ENCODE peak calls at places on chromosome 4, in four cellular contexts. One of them, this sample, is unnamed.

GRCh38 chr4:40916880-40917279 is 167.1 kb downstream of the NSUN7 start:
- DNase-seq in GM04504: no peak
- DNase-seq in NCI-H1092: no peak
- DNase-seq in activated CD4-positive, alpha-beta T cell treated with anti-CD3 and anti-CD28 coated beads, Interleukin-2, amount 10 ng/mL, durations not matched to agents 7 days and 5 days: peak
- DNase-seq in this sample: no peak

GRCh38 chr4:11912886-11913285 is 484.2 kb upstream of the HS3ST1 start:
- DNase-seq in GM04504: no peak
- DNase-seq in NCI-H1092: no peak
- DNase-seq in activated CD4-positive, alpha-beta T cell treated with anti-CD3 and anti-CD28 coated beads, Interleukin-2, amount 10 ng/mL, durations not matched to agents 7 days and 5 days: no peak
- DNase-seq in this sample: no peak

GRCh38 chr4:155954118-155954503 is 445 bp upstream of the CTSO start:
- DNase-seq in GM04504: no peak
- DNase-seq in NCI-H1092: no peak
- DNase-seq in activated CD4-positive, alpha-beta T cell treated with anti-CD3 and anti-CD28 coated beads, Interleukin-2, amount 10 ng/mL, durations not matched to agents 7 days and 5 days: no peak
- DNase-seq in this sample: no peak

GRCh38 chr4:124104101-124104500 is 608.4 kb downstream of the ANKRD50 start:
- DNase-seq in GM04504: no peak
- DNase-seq in NCI-H1092: no peak
- DNase-seq in activated CD4-positive, alpha-beta T cell treated with anti-CD3 and anti-CD28 coated beads, Interleukin-2, amount 10 ng/mL, durations not matched to agents 7 days and 5 days: no peak
- DNase-seq in this sample: no peak

GRCh38 chr4:173262363-173262762 is 71.8 kb downstream of the HMGB2 start:
- DNase-seq in GM04504: no peak
- DNase-seq in NCI-H1092: no peak
- DNase-seq in activated CD4-positive, alpha-beta T cell treated with anti-CD3 and anti-CD28 coated beads, Interleukin-2, amount 10 ng/mL, durations not matched to agents 7 days and 5 days: no peak
- DNase-seq in this sample: no peak

GRCh38 chr4:53601251-53601764 is 10.0 kb upstream of the LNX1 start:
- DNase-seq in GM04504: no peak
- DNase-seq in NCI-H1092: peak
- DNase-seq in activated CD4-positive, alpha-beta T cell treated with anti-CD3 and anti-CD28 coated beads, Interleukin-2, amount 10 ng/mL, durations not matched to agents 7 days and 5 days: no peak
- DNase-seq in this sample: no peak

GRCh38 chr4:163448541-163449203 is 24.9 kb downstream of the TKTL2 start:
- DNase-seq in GM04504: no peak
- DNase-seq in NCI-H1092: no peak
- DNase-seq in activated CD4-positive, alpha-beta T cell treated with anti-CD3 and anti-CD28 coated beads, Interleukin-2, amount 10 ng/mL, durations not matched to agents 7 days and 5 days: no peak
- DNase-seq in this sample: no peak

GRCh38 chr4:150418757-150419410 is 163.1 kb upstream of the MAB21L2 start:
- DNase-seq in GM04504: no peak
- DNase-seq in NCI-H1092: no peak
- DNase-seq in activated CD4-positive, alpha-beta T cell treated with anti-CD3 and anti-CD28 coated beads, Interleukin-2, amount 10 ng/mL, durations not matched to agents 7 days and 5 days: no peak
- DNase-seq in this sample: no peak

GRCh38 chr4:73599182-73599581 is 21.1 kb downstream of the RASSF6 start:
- DNase-seq in GM04504: no peak
- DNase-seq in NCI-H1092: no peak
- DNase-seq in activated CD4-positive, alpha-beta T cell treated with anti-CD3 and anti-CD28 coated beads, Interleukin-2, amount 10 ng/mL, durations not matched to agents 7 days and 5 days: no peak
- DNase-seq in this sample: no peak

GRCh38 chr4:119656342-119656741 is 27.7 kb upstream of the PDE5A start:
- DNase-seq in GM04504: no peak
- DNase-seq in NCI-H1092: no peak
- DNase-seq in activated CD4-positive, alpha-beta T cell treated with anti-CD3 and anti-CD28 coated beads, Interleukin-2, amount 10 ng/mL, durations not matched to agents 7 days and 5 days: no peak
- DNase-seq in this sample: no peak

GRCh38 chr4:182576609-182577289 is 333.5 kb downstream of the TENM3 start:
- DNase-seq in GM04504: no peak
- DNase-seq in NCI-H1092: no peak
- DNase-seq in activated CD4-positive, alpha-beta T cell treated with anti-CD3 and anti-CD28 coated beads, Interleukin-2, amount 10 ng/mL, durations not matched to agents 7 days and 5 days: no peak
- DNase-seq in this sample: no peak

GRCh38 chr4:73131281-73131680 is 61.8 kb upstream of the COX18 start:
- DNase-seq in GM04504: no peak
- DNase-seq in NCI-H1092: no peak
- DNase-seq in activated CD4-positive, alpha-beta T cell treated with anti-CD3 and anti-CD28 coated beads, Interleukin-2, amount 10 ng/mL, durations not matched to agents 7 days and 5 days: no peak
- DNase-seq in this sample: no peak

GRCh38 chr4:68463796-68464195 is 16.5 kb downstream of the TMPRSS11E start:
- DNase-seq in GM04504: no peak
- DNase-seq in NCI-H1092: no peak
- DNase-seq in activated CD4-positive, alpha-beta T cell treated with anti-CD3 and anti-CD28 coated beads, Interleukin-2, amount 10 ng/mL, durations not matched to agents 7 days and 5 days: no peak
- DNase-seq in this sample: no peak

GRCh38 chr4:79209822-79210635 is 115.8 kb downstream of the NAA11 start:
- DNase-seq in GM04504: no peak
- DNase-seq in NCI-H1092: no peak
- DNase-seq in activated CD4-positive, alpha-beta T cell treated with anti-CD3 and anti-CD28 coated beads, Interleukin-2, amount 10 ng/mL, durations not matched to agents 7 days and 5 days: no peak
- DNase-seq in this sample: no peak

GRCh38 chr4:39922389-39922788 is 55.3 kb downstream of the PDS5A start:
- DNase-seq in GM04504: no peak
- DNase-seq in NCI-H1092: no peak
- DNase-seq in activated CD4-positive, alpha-beta T cell treated with anti-CD3 and anti-CD28 coated beads, Interleukin-2, amount 10 ng/mL, durations not matched to agents 7 days and 5 days: no peak
- DNase-seq in this sample: no peak

GRCh38 chr4:64272432-64272831 is 136.8 kb downstream of the TECRL start:
- DNase-seq in GM04504: no peak
- DNase-seq in NCI-H1092: no peak
- DNase-seq in activated CD4-positive, alpha-beta T cell treated with anti-CD3 and anti-CD28 coated beads, Interleukin-2, amount 10 ng/mL, durations not matched to agents 7 days and 5 days: no peak
- DNase-seq in this sample: no peak

GRCh38 chr4:26320159-26320452 is 708 bp upstream of the RBPJ start:
- DNase-seq in GM04504: no peak
- DNase-seq in NCI-H1092: no peak
- DNase-seq in activated CD4-positive, alpha-beta T cell treated with anti-CD3 and anti-CD28 coated beads, Interleukin-2, amount 10 ng/mL, durations not matched to agents 7 days and 5 days: peak
- DNase-seq in this sample: no peak

GRCh38 chr4:151658959-151659593 is 101.7 kb downstream of the GATB start:
- DNase-seq in GM04504: peak
- DNase-seq in NCI-H1092: no peak
- DNase-seq in activated CD4-positive, alpha-beta T cell treated with anti-CD3 and anti-CD28 coated beads, Interleukin-2, amount 10 ng/mL, durations not matched to agents 7 days and 5 days: no peak
- DNase-seq in this sample: no peak

GRCh38 chr4:6507345-6507744 is 34.9 kb upstream of the PPP2R2C start:
- DNase-seq in GM04504: no peak
- DNase-seq in NCI-H1092: no peak
- DNase-seq in activated CD4-positive, alpha-beta T cell treated with anti-CD3 and anti-CD28 coated beads, Interleukin-2, amount 10 ng/mL, durations not matched to agents 7 days and 5 days: peak
- DNase-seq in this sample: no peak

GRCh38 chr4:168647976-168648375 is 151.1 kb downstream of the PALLD start:
- DNase-seq in GM04504: no peak
- DNase-seq in NCI-H1092: no peak
- DNase-seq in activated CD4-positive, alpha-beta T cell treated with anti-CD3 and anti-CD28 coated beads, Interleukin-2, amount 10 ng/mL, durations not matched to agents 7 days and 5 days: no peak
- DNase-seq in this sample: no peak

GRCh38 chr4:97953171-97953570 is 190.1 kb downstream of the STPG2 start:
- DNase-seq in GM04504: no peak
- DNase-seq in NCI-H1092: no peak
- DNase-seq in activated CD4-positive, alpha-beta T cell treated with anti-CD3 and anti-CD28 coated beads, Interleukin-2, amount 10 ng/mL, durations not matched to agents 7 days and 5 days: no peak
- DNase-seq in this sample: no peak

GRCh38 chr4:184238072-184238743 is 20.5 kb upstream of the ENPP6 start:
- DNase-seq in GM04504: no peak
- DNase-seq in NCI-H1092: no peak
- DNase-seq in activated CD4-positive, alpha-beta T cell treated with anti-CD3 and anti-CD28 coated beads, Interleukin-2, amount 10 ng/mL, durations not matched to agents 7 days and 5 days: no peak
- DNase-seq in this sample: no peak

GRCh38 chr4:2938906-2939305 is 24.3 kb downstream of the NOP14 start:
- DNase-seq in GM04504: no peak
- DNase-seq in NCI-H1092: no peak
- DNase-seq in activated CD4-positive, alpha-beta T cell treated with anti-CD3 and anti-CD28 coated beads, Interleukin-2, amount 10 ng/mL, durations not matched to agents 7 days and 5 days: no peak
- DNase-seq in this sample: no peak

GRCh38 chr4:24910504-24910903 is 2.3 kb downstream of the CCDC149 start:
- DNase-seq in GM04504: peak
- DNase-seq in NCI-H1092: no peak
- DNase-seq in activated CD4-positive, alpha-beta T cell treated with anti-CD3 and anti-CD28 coated beads, Interleukin-2, amount 10 ng/mL, durations not matched to agents 7 days and 5 days: no peak
- DNase-seq in this sample: no peak

GRCh38 chr4:123248260-123248659 is 148.3 kb upstream of the SPRY1 start:
- DNase-seq in GM04504: peak
- DNase-seq in NCI-H1092: no peak
- DNase-seq in activated CD4-positive, alpha-beta T cell treated with anti-CD3 and anti-CD28 coated beads, Interleukin-2, amount 10 ng/mL, durations not matched to agents 7 days and 5 days: no peak
- DNase-seq in this sample: no peak

GRCh38 chr4:34814266-34814665 is 1430.0 kb downstream of the ARAP2 start:
- DNase-seq in GM04504: no peak
- DNase-seq in NCI-H1092: no peak
- DNase-seq in activated CD4-positive, alpha-beta T cell treated with anti-CD3 and anti-CD28 coated beads, Interleukin-2, amount 10 ng/mL, durations not matched to agents 7 days and 5 days: no peak
- DNase-seq in this sample: no peak

GRCh38 chr4:110005461-110006056 is 92.9 kb downstream of the EGF start:
- DNase-seq in GM04504: peak
- DNase-seq in NCI-H1092: peak
- DNase-seq in activated CD4-positive, alpha-beta T cell treated with anti-CD3 and anti-CD28 coated beads, Interleukin-2, amount 10 ng/mL, durations not matched to agents 7 days and 5 days: peak
- DNase-seq in this sample: peak

This sample was measured in smooth muscle cell of the brain vasculature.